ENCODE peak calls at places on chromosomes 7 and 10, in six cellular contexts. One of them, this sample, is unnamed.

GRCh38 chr10:86389441-86390193 is 23.0 kb upstream of the GRID1 start:
- DNase-seq in SHP77: no peak
- DNase-seq in EH: peak
- DNase-seq in NCI-H1105 treated with DMSO at 0.1 percent for 48 hours: no peak
- DNase-seq in Kasumi-1: no peak
- DNase-seq in fibroblast of the conjunctiva: peak
- DNase-seq in this sample: no peak

GRCh38 chr10:118832242-118832651 is 77.5 kb upstream of the CACUL1 start:
- DNase-seq in SHP77: no peak
- DNase-seq in EH: peak
- DNase-seq in NCI-H1105 treated with DMSO at 0.1 percent for 48 hours: no peak
- DNase-seq in Kasumi-1: peak
- DNase-seq in fibroblast of the conjunctiva: no peak
- DNase-seq in this sample: no peak

GRCh38 chr7:120185940-120186682 is 86.9 kb upstream of the KCND2 start:
- DNase-seq in SHP77: no peak
- DNase-seq in EH: no peak
- DNase-seq in NCI-H1105 treated with DMSO at 0.1 percent for 48 hours: no peak
- DNase-seq in Kasumi-1: no peak
- DNase-seq in fibroblast of the conjunctiva: no peak
- DNase-seq in this sample: no peak

GRCh38 chr10:3530346-3531096 is 254.5 kb downstream of the KLF6 start:
- DNase-seq in SHP77: no peak
- DNase-seq in EH: peak
- DNase-seq in NCI-H1105 treated with DMSO at 0.1 percent for 48 hours: no peak
- DNase-seq in Kasumi-1: no peak
- DNase-seq in fibroblast of the conjunctiva: no peak
- DNase-seq in this sample: no peak

GRCh38 chr7:68722044-68722443 is 876.2 kb upstream of the AUTS2 start:
- DNase-seq in SHP77: no peak
- DNase-seq in EH: no peak
- DNase-seq in NCI-H1105 treated with DMSO at 0.1 percent for 48 hours: peak
- DNase-seq in Kasumi-1: no peak
- DNase-seq in fibroblast of the conjunctiva: no peak
- DNase-seq in this sample: no peak

GRCh38 chr7:102260856-102261255 is 25.8 kb upstream of the SH2B2 start:
- DNase-seq in SHP77: no peak
- DNase-seq in EH: peak
- DNase-seq in NCI-H1105 treated with DMSO at 0.1 percent for 48 hours: no peak
- DNase-seq in Kasumi-1: no peak
- DNase-seq in fibroblast of the conjunctiva: no peak
- DNase-seq in this sample: no peak

GRCh38 chr7:82244947-82245346 is 198.6 kb downstream of the CACNA2D1 start:
- DNase-seq in SHP77: no peak
- DNase-seq in EH: no peak
- DNase-seq in NCI-H1105 treated with DMSO at 0.1 percent for 48 hours: no peak
- DNase-seq in Kasumi-1: no peak
- DNase-seq in fibroblast of the conjunctiva: no peak
- DNase-seq in this sample: no peak

GRCh38 chr7:137628211-137628610 is 218.6 kb downstream of the DGKI start:
- DNase-seq in SHP77: no peak
- DNase-seq in EH: no peak
- DNase-seq in NCI-H1105 treated with DMSO at 0.1 percent for 48 hours: peak
- DNase-seq in Kasumi-1: no peak
- DNase-seq in fibroblast of the conjunctiva: no peak
- DNase-seq in this sample: no peak

GRCh38 chr10:21048086-21048485 is 151.0 kb upstream of the NEBL start:
- DNase-seq in SHP77: no peak
- DNase-seq in EH: no peak
- DNase-seq in NCI-H1105 treated with DMSO at 0.1 percent for 48 hours: no peak
- DNase-seq in Kasumi-1: no peak
- DNase-seq in fibroblast of the conjunctiva: no peak
- DNase-seq in this sample: no peak

GRCh38 chr7:128361463-128362441 is at the start of gene PRRT4:
- DNase-seq in SHP77: peak
- DNase-seq in EH: peak
- DNase-seq in NCI-H1105 treated with DMSO at 0.1 percent for 48 hours: peak
- DNase-seq in Kasumi-1: peak
- DNase-seq in fibroblast of the conjunctiva: no peak
- DNase-seq in this sample: peak

GRCh38 chr7:148572067-148572522 is 18.5 kb upstream of the C7orf33 start:
- DNase-seq in SHP77: no peak
- DNase-seq in EH: no peak
- DNase-seq in NCI-H1105 treated with DMSO at 0.1 percent for 48 hours: no peak
- DNase-seq in Kasumi-1: no peak
- DNase-seq in fibroblast of the conjunctiva: no peak
- DNase-seq in this sample: no peak

GRCh38 chr7:14403587-14403986 is 414.1 kb upstream of the ETV1 start:
- DNase-seq in SHP77: no peak
- DNase-seq in EH: no peak
- DNase-seq in NCI-H1105 treated with DMSO at 0.1 percent for 48 hours: no peak
- DNase-seq in Kasumi-1: no peak
- DNase-seq in fibroblast of the conjunctiva: no peak
- DNase-seq in this sample: no peak

GRCh38 chr7:12715372-12716133 is 28.1 kb downstream of the ARL4A start:
- DNase-seq in SHP77: peak
- DNase-seq in EH: peak
- DNase-seq in NCI-H1105 treated with DMSO at 0.1 percent for 48 hours: no peak
- DNase-seq in Kasumi-1: peak
- DNase-seq in fibroblast of the conjunctiva: peak
- DNase-seq in this sample: peak

GRCh38 chr7:121187676-121188075 is 141.1 kb upstream of the WNT16 start:
- DNase-seq in SHP77: no peak
- DNase-seq in EH: peak
- DNase-seq in NCI-H1105 treated with DMSO at 0.1 percent for 48 hours: no peak
- DNase-seq in Kasumi-1: no peak
- DNase-seq in fibroblast of the conjunctiva: peak
- DNase-seq in this sample: no peak

GRCh38 chr10:6058677-6059475 is 3.3 kb downstream of the IL2RA start:
- DNase-seq in SHP77: no peak
- DNase-seq in EH: no peak
- DNase-seq in NCI-H1105 treated with DMSO at 0.1 percent for 48 hours: no peak
- DNase-seq in Kasumi-1: no peak
- DNase-seq in fibroblast of the conjunctiva: no peak
- DNase-seq in this sample: no peak

GRCh38 chr10:14556285-14556956 is 218.3 kb downstream of the FAM107B start:
- DNase-seq in SHP77: peak
- DNase-seq in EH: no peak
- DNase-seq in NCI-H1105 treated with DMSO at 0.1 percent for 48 hours: no peak
- DNase-seq in Kasumi-1: no peak
- DNase-seq in fibroblast of the conjunctiva: no peak
- DNase-seq in this sample: no peak

GRCh38 chr10:43336061-43336460 is 35.4 kb upstream of the FXYD4 start:
- DNase-seq in SHP77: no peak
- DNase-seq in EH: no peak
- DNase-seq in NCI-H1105 treated with DMSO at 0.1 percent for 48 hours: no peak
- DNase-seq in Kasumi-1: no peak
- DNase-seq in fibroblast of the conjunctiva: no peak
- DNase-seq in this sample: no peak

GRCh38 chr7:30914611-30915601 is 3.3 kb downstream of the AQP1 start:
- DNase-seq in SHP77: no peak
- DNase-seq in EH: peak
- DNase-seq in NCI-H1105 treated with DMSO at 0.1 percent for 48 hours: no peak
- DNase-seq in Kasumi-1: no peak
- DNase-seq in fibroblast of the conjunctiva: peak
- DNase-seq in this sample: no peak

GRCh38 chr7:3430588-3430987 is 129.5 kb downstream of the SDK1 start:
- DNase-seq in SHP77: no peak
- DNase-seq in EH: no peak
- DNase-seq in NCI-H1105 treated with DMSO at 0.1 percent for 48 hours: no peak
- DNase-seq in Kasumi-1: no peak
- DNase-seq in fibroblast of the conjunctiva: no peak
- DNase-seq in this sample: no peak

GRCh38 chr10:82969405-82969804 is 1094.4 kb downstream of the NRG3 start:
- DNase-seq in SHP77: no peak
- DNase-seq in EH: peak
- DNase-seq in NCI-H1105 treated with DMSO at 0.1 percent for 48 hours: no peak
- DNase-seq in Kasumi-1: no peak
- DNase-seq in fibroblast of the conjunctiva: peak
- DNase-seq in this sample: no peak